ENCODE peak calls at places on chromosomes 3 and 15, in five cellular contexts. A is endodermal cell, I is GM12865, Y is choroid plexus epithelial cell, J is coronary artery. G is an unnamed sample.

GRCh38 chr3:108488631-108489030 is 21.8 kb downstream of the MYH15 start:
- DNase-seq in A (no peak), I (no peak), Y (peak; percentile 28), J (no peak), G (no peak)

GRCh38 chr15:88255496-88256171 is 905 bp downstream of the NTRK3 start:
- DNase-seq in A (peak; percentile 83), I (no peak), Y (peak; percentile 40), J (no peak), G (no peak)

GRCh38 chr3:36843065-36844051 is 79.0 kb upstream of the DCLK3 start:
- DNase-seq in A (peak; percentile 92), I (peak; percentile 38), Y (peak; percentile 73), J (no peak), G (no peak)

GRCh38 chr15:77607111-77607893 is 25.4 kb downstream of the LINGO1 start:
- DNase-seq in A (peak; percentile 72), I (no peak), Y (peak; percentile 40), J (peak; percentile 85), G (no peak)

GRCh38 chr3:193776626-193777025 is 183.6 kb downstream of the OPA1 start:
- DNase-seq in A (peak; percentile 36), I (peak; percentile 34), Y (no peak), J (no peak), G (no peak)

GRCh38 chr3:162262145-162262544 is 765.5 kb downstream of the OTOL1 start:
- DNase-seq in A (no peak), I (no peak), Y (peak; percentile 20), J (no peak), G (no peak)

GRCh38 chr3:52845691-52846426 is 11.0 kb upstream of the MUSTN1 start:
- DNase-seq in A (peak; percentile 61), I (no peak), Y (no peak), J (no peak), G (no peak)

GRCh38 chr3:177824190-177824786 is 627.0 kb upstream of the TBL1XR1 start:
- DNase-seq in A (no peak), I (no peak), Y (peak; percentile 89), J (peak; percentile 83), G (no peak)

GRCh38 chr15:40567111-40567510 is 2.0 kb upstream of the RPUSD2 start:
- DNase-seq in A (peak; percentile 75), I (no peak), Y (peak; percentile 23), J (no peak), G (no peak)

GRCh38 chr15:68278345-68279217 is 1.0 kb downstream of the FEM1B start:
- DNase-seq in A (peak; percentile 89), I (peak; percentile 23), Y (peak; percentile 47), J (peak; percentile 86), G (no peak)

GRCh38 chr3:18440053-18440768 is 15.1 kb upstream of the SATB1 start:
- DNase-seq in A (no peak), I (no peak), Y (no peak), J (no peak), G (no peak)

GRCh38 chr15:48084759-48085420 is 35.9 kb upstream of the SLC24A5 start:
- DNase-seq in A (peak; percentile 61), I (peak; percentile 36), Y (peak; percentile 84), J (no peak), G (no peak)

GRCh38 chr3:59432676-59433075 is 382.9 kb upstream of the CFAP20DC start:
- DNase-seq in A (no peak), I (no peak), Y (peak; percentile 34), J (no peak), G (no peak)

GRCh38 chr3:36969540-36970432 is 23.1 kb downstream of the EPM2AIP1 start:
- DNase-seq in A (peak; percentile 75), I (peak; percentile 85), Y (peak; percentile 72), J (no peak), G (peak; percentile 79)

GRCh38 chr15:64634020-64634419 is 141.4 kb downstream of the RBPMS2 start:
- DNase-seq in A (peak; percentile 60), I (peak; percentile 91), Y (no peak), J (no peak), G (no peak)

GRCh38 chr3:131067983-131068382 is 41.3 kb downstream of the NEK11 start:
- DNase-seq in A (no peak), I (peak; percentile 40), Y (no peak), J (no peak), G (no peak)

GRCh38 chr3:104805508-104805907 is 561.2 kb upstream of the ALCAM start:
- DNase-seq in A (no peak), I (no peak), Y (no peak), J (no peak), G (no peak)

GRCh38 chr3:13134166-13134878 is 61.1 kb upstream of the IQSEC1 start:
- DNase-seq in A (peak; percentile 34), I (no peak), Y (no peak), J (peak; percentile 47), G (peak; percentile 14)

GRCh38 chr3:142273501-142273900 is 48.1 kb upstream of the GK5 start:
- DNase-seq in A (no peak), I (no peak), Y (no peak), J (no peak), G (no peak)

GRCh38 chr15:98907921-98908490 is 99.6 kb downstream of the PGPEP1L start:
- DNase-seq in A (no peak), I (no peak), Y (no peak), J (no peak), G (no peak)

GRCh38 chr15:42725331-42725903 is 11.5 kb downstream of the CDAN1 start:
- DNase-seq in A (no peak), I (no peak), Y (no peak), J (no peak), G (no peak)

GRCh38 chr15:51499379-51499976 is 123.1 kb downstream of the DMXL2 start:
- DNase-seq in A (no peak), I (peak; percentile 42), Y (peak; percentile 74), J (no peak), G (no peak)

GRCh38 chr3:158801200-158801599 is 654 bp upstream of the MFSD1 start:
- DNase-seq in A (peak; percentile 65), I (no peak), Y (peak; percentile 39), J (no peak), G (no peak)

GRCh38 chr3:194091141-194091540 is 44.8 kb upstream of the HES1 start:
- DNase-seq in A (no peak), I (no peak), Y (peak; percentile 80), J (no peak), G (no peak)

GRCh38 chr3:66372681-66373350 is 128.0 kb downstream of the LRIG1 start:
- DNase-seq in A (peak; percentile 91), I (no peak), Y (peak; percentile 32), J (no peak), G (no peak)

GRCh38 chr3:67294341-67294740 is 296.2 kb downstream of the KBTBD8 start:
- DNase-seq in A (no peak), I (no peak), Y (no peak), J (no peak), G (no peak)

GRCh38 chr3:146966124-146966523 is 361.0 kb upstream of the PLSCR5 start:
- DNase-seq in A (no peak), I (no peak), Y (no peak), J (no peak), G (no peak)

GRCh38 chr15:32909431-32909830 is 191.6 kb downstream of the GREM1 start:
- DNase-seq in A (no peak), I (peak; percentile 48), Y (peak; percentile 57), J (no peak), G (no peak)

GRCh38 chr3:132536442-132537153 is 60.5 kb upstream of the ACKR4 start:
- DNase-seq in A (no peak), I (no peak), Y (peak; percentile 47), J (no peak), G (no peak)

GRCh38 chr3:132539681-132540080 is 57.4 kb upstream of the ACKR4 start:
- DNase-seq in A (no peak), I (no peak), Y (no peak), J (no peak), G (no peak)

GRCh38 chr3:132535575-132536441 is 61.3 kb upstream of the ACKR4 start:
- DNase-seq in A (peak; percentile 86), I (peak; percentile 84), Y (peak; percentile 95), J (no peak), G (peak; percentile 48)

GRCh38 chr3:132538072-132538471 is 59.0 kb upstream of the ACKR4 start:
- DNase-seq in A (no peak), I (no peak), Y (no peak), J (no peak), G (no peak)

GRCh38 chr3:132537297-132537696 is 59.8 kb upstream of the ACKR4 start:
- DNase-seq in A (no peak), I (no peak), Y (no peak), J (no peak), G (no peak)
- TF ChIP-seq CTCF in A (peak; percentile 36), I (no peak), Y (no peak), J (no peak), G (no peak)

GRCh38 chr15:34582461-34583357 is 742 bp downstream of the GOLGA8B start:
- DNase-seq in A (peak; percentile 74), I (peak; percentile 63), Y (peak; percentile 18), J (no peak), G (no peak)

GRCh38 chr15:34584321-34584668 is 844 bp upstream of the GOLGA8B start:
- DNase-seq in A (peak; percentile 61), I (no peak), Y (no peak), J (no peak), G (no peak)

GRCh38 chr15:34581043-34581365 is 2.4 kb downstream of the GOLGA8B start:
- DNase-seq in A (no peak), I (no peak), Y (no peak), J (no peak), G (no peak)

GRCh38 chr15:34584996-34585395 is 1.5 kb upstream of the GOLGA8B start:
- DNase-seq in A (no peak), I (no peak), Y (no peak), J (no peak), G (no peak)

DNA sequence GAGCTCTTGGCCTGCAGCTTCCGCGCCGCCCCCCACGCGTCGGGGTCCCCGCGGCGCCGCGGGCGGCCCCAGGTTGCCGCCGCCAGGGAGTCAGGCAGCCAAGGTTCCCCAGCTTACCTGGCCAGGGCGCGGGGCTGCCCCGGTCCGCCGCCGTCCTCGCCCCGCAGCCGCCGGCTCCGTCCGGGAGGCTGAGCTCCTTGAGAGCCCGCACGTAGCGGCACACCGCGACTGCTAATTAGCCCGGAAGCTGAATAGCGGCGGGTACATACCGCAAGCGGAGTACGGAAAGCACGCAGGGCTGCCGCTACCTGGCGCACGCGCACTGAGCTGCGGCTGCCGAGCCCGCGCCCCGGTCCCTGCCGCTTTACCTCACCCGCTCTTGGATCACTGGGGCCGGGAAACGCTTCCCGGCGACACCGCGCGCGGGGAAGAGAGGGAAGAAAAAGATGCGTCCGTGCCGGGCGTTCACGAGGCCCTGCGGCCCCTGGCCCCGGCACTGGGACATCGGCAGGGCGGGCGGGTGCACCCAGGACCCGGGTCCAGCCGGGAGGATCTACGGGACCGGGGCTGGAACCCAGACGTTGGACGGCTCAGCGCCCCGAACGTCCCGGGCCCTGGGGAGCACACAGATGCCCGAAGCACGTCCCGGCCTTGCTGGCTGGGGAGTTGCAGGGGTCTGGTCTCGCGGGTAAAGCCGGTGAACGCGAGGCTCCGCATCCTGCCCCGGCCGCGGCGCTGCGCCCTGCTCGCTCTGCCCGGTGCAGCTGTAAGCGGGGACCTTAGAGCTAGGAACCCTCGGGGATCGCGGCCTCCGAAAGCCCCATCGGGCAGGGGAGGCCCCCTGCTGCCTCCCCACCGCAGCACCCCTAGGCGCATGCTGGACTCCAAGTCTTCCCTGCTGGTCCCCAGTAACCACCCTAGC is at the start of gene GOLGA8B:
- DNase-seq in A (peak; percentile 93), I (peak; percentile 88), Y (peak; percentile 60), J (no peak), G (no peak)
- TF ChIP-seq CTCF in A (no peak), I (no peak), Y (no peak), J (no peak), G (no peak)

GRCh38 chr3:187949093-187949820 is 204.0 kb upstream of the BCL6 start:
- DNase-seq in A (no peak), I (no peak), Y (no peak), J (no peak), G (no peak)
- TF ChIP-seq CTCF in A (no peak), I (no peak), Y (no peak), J (no peak), G (no peak)

GRCh38 chr15:101152914-101153313 is 98.9 kb downstream of the CHSY1 start:
- DNase-seq in A (peak; percentile 83), I (peak; percentile 52), Y (no peak), J (no peak), G (no peak)
- TF ChIP-seq CTCF in A (peak; percentile 81), I (peak; percentile 61), Y (peak; percentile 46), J (no peak), G (peak; percentile 78)